ENCODE peak calls at places on chromosomes 12 and 14, in nine cellular contexts. M, B, X, Q, I, G, U, D and N are unnamed samples.

GRCh38 chr12:27652174-27652763 is 44.0 kb upstream of the REP15 start:
- DNase-seq in M (peak), B (peak), X (peak), Q (peak), I (no peak), G (no peak), U (peak), D (peak), N (peak)

GRCh38 chr12:42695490-42695995 is 106.0 kb upstream of the PRICKLE1 start:
- DNase-seq in M (no peak), B (no peak), X (no peak), Q (no peak), I (no peak), G (no peak), U (no peak), D (peak), N (no peak)

GRCh38 chr14:53126705-53127104 is 26.4 kb downstream of the DDHD1 start:
- DNase-seq in M (no peak), B (no peak), X (no peak), Q (no peak), I (no peak), G (no peak), U (no peak), D (no peak), N (no peak)

GRCh38 chr12:33663000-33663654 is 223.5 kb upstream of the SYT10 start:
- DNase-seq in M (no peak), B (no peak), X (no peak), Q (no peak), I (no peak), G (no peak), U (no peak), D (no peak), N (no peak)

GRCh38 chr14:54574528-54574927 is 7.6 kb downstream of the SAMD4A start:
- DNase-seq in M (no peak), B (no peak), X (no peak), Q (no peak), I (no peak), G (no peak), U (no peak), D (no peak), N (no peak)

GRCh38 chr14:21626491-21627230 is 8.1 kb downstream of the OR10G2 start:
- DNase-seq in M (no peak), B (no peak), X (no peak), Q (no peak), I (no peak), G (no peak), U (no peak), D (no peak), N (no peak)

GRCh38 chr14:66979083-66979974 is 209.9 kb upstream of the GARIN2 start:
- DNase-seq in M (no peak), B (no peak), X (no peak), Q (no peak), I (no peak), G (no peak), U (no peak), D (peak), N (no peak)

GRCh38 chr14:38549549-38549948 is 293.7 kb upstream of the CLEC14A start:
- DNase-seq in M (no peak), B (no peak), X (no peak), Q (no peak), I (no peak), G (no peak), U (no peak), D (no peak), N (no peak)

GRCh38 chr12:14629832-14630688 is 62.4 kb upstream of the PLBD1 start:
- DNase-seq in M (peak), B (peak), X (peak), Q (peak), I (peak), G (peak), U (peak), D (peak), N (no peak)

GRCh38 chr12:51972849-51973273 is 21.4 kb downstream of the ACVR1B start:
- DNase-seq in M (peak), B (no peak), X (no peak), Q (peak), I (peak), G (no peak), U (no peak), D (no peak), N (no peak)

GRCh38 chr14:95301527-95302187 is 18.1 kb downstream of the CLMN start:
- DNase-seq in M (no peak), B (no peak), X (no peak), Q (no peak), I (peak), G (no peak), U (no peak), D (no peak), N (no peak)

GRCh38 chr14:54902143-54902520 is 494 bp downstream of the GCH1 start:
- DNase-seq in M (peak), B (peak), X (peak), Q (peak), I (peak), G (peak), U (peak), D (peak), N (no peak)

GRCh38 chr12:112122823-112123690 is 2.3 kb upstream of the TRAFD1 start:
- DNase-seq in M (no peak), B (no peak), X (no peak), Q (no peak), I (no peak), G (no peak), U (no peak), D (no peak), N (no peak)

GRCh38 chr12:3976351-3976938 is 103.2 kb upstream of the PARP11 start:
- DNase-seq in M (no peak), B (no peak), X (no peak), Q (no peak), I (no peak), G (no peak), U (no peak), D (no peak), N (no peak)

GRCh38 chr12:56021882-56022497 is 1.1 kb downstream of the IKZF4 start:
- DNase-seq in M (no peak), B (no peak), X (no peak), Q (no peak), I (no peak), G (no peak), U (no peak), D (no peak), N (no peak)

GRCh38 chr12:72197790-72198189 is 74.4 kb upstream of the TRHDE start:
- DNase-seq in M (no peak), B (no peak), X (no peak), Q (no peak), I (no peak), G (no peak), U (no peak), D (no peak), N (no peak)

GRCh38 chr12:57234233-57234570 is 4.7 kb downstream of the SHMT2 start:
- DNase-seq in M (no peak), B (no peak), X (no peak), Q (no peak), I (no peak), G (peak), U (no peak), D (no peak), N (no peak)

GRCh38 chr12:114405199-114405448 is 820 bp downstream of the TBX5 start:
- DNase-seq in M (no peak), B (no peak), X (no peak), Q (no peak), I (no peak), G (no peak), U (no peak), D (no peak), N (no peak)

GRCh38 chr12:130819248-130819576 is 19.8 kb downstream of the STX2 start:
- DNase-seq in M (no peak), B (no peak), X (no peak), Q (no peak), I (no peak), G (no peak), U (no peak), D (no peak), N (no peak)
- H3K4me3 ChIP-seq in M (peak), B (peak), X (peak), Q (peak), I (peak), G (no peak), U (no peak), D (no peak), N (no peak)

GRCh38 chr14:64970776-64971451 is 1.2 kb downstream of the RAB15 start:
- DNase-seq in M (no peak), B (no peak), X (peak), Q (no peak), I (no peak), G (no peak), U (no peak), D (no peak), N (no peak)

GRCh38 chr14:64966976-64967375 is 5.2 kb downstream of the RAB15 start:
- DNase-seq in M (no peak), B (no peak), X (no peak), Q (peak), I (no peak), G (no peak), U (no peak), D (no peak), N (no peak)

GRCh38 chr14:64968167-64968566 is 4.0 kb downstream of the RAB15 start:
- DNase-seq in M (no peak), B (no peak), X (no peak), Q (no peak), I (no peak), G (no peak), U (no peak), D (no peak), N (no peak)

GRCh38 chr14:64970041-64970440 is 2.1 kb downstream of the RAB15 start:
- DNase-seq in M (no peak), B (no peak), X (peak), Q (no peak), I (no peak), G (peak), U (no peak), D (no peak), N (no peak)

DNA sequence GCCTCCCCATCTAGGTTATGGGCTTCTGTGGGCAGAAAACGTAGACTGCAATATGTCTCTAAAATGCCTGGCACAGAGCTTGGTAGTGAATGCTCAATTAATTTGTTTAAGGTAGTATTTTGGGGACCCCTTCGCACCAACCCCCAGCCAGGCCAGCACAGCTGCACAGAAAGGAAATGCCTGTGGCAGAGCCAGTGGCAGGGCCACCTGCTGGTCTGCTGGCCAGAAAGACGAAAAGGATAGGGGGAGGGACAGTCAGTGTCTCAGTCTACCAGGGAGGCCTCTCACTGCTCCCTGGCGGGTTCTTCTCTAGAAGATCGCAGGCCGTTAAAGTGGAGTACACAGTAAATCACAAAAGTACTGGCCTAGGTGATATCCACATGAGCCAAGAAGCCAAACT is 3.5 kb downstream of the RAB15 start:
- DNase-seq in M (no peak), B (no peak), X (no peak), Q (no peak), I (no peak), G (no peak), U (no peak), D (no peak), N (no peak)
- TF ChIP-seq CTCF in M (no peak), B (no peak), X (no peak), Q (no peak), I (no peak), G (no peak), U (no peak), D (no peak), N (no peak)

GRCh38 chr14:102510616-102511520 is 1.3 kb upstream of the ANKRD9 start:
- DNase-seq in M (peak), B (no peak), X (peak), Q (peak), I (no peak), G (peak), U (no peak), D (no peak), N (no peak)
- H3K4me3 ChIP-seq in M (peak), B (peak), X (peak), Q (peak), I (peak), G (no peak), U (no peak), D (peak), N (no peak)

GRCh38 chr14:104150201-104151027 is 12.0 kb downstream of the KIF26A start:
- DNase-seq in M (no peak), B (no peak), X (no peak), Q (no peak), I (no peak), G (no peak), U (peak), D (peak), N (no peak)
- TF ChIP-seq CTCF in M (no peak), B (peak), X (no peak), Q (no peak), I (no peak), G (no peak), U (no peak), D (peak), N (no peak)